ENCODE peak calls at places on chromosomes 1 and 21, in seven cellular contexts. One of them, this sample, is unnamed.

GRCh38 chr1:221714227-221715116 is 27.4 kb downstream of the DUSP10 start:
- DNase-seq in RWPE1: no peak
- DNase-seq in stomach: no peak
- DNase-seq in LNCaP clone FGC: no peak
- DNase-seq in fibroblast of lung: no peak
- DNase-seq in IMR-90: no peak
- DNase-seq in vagina: no peak
- DNase-seq in this sample: no peak

GRCh38 chr1:202315576-202316168 is 26.1 kb downstream of the UBE2T start:
- DNase-seq in IMR-90: peak
- DNase-seq in RWPE1: peak
- DNase-seq in vagina: peak
- DNase-seq in LNCaP clone FGC: peak
- DNase-seq in fibroblast of lung: peak
- DNase-seq in stomach: peak
- DNase-seq in this sample: no peak

GRCh38 chr21:45534591-45535331 is 7.5 kb downstream of the SLC19A1 start:
- DNase-seq in LNCaP clone FGC: no peak
- DNase-seq in vagina: no peak
- DNase-seq in IMR-90: no peak
- DNase-seq in RWPE1: no peak
- DNase-seq in stomach: peak
- DNase-seq in fibroblast of lung: peak
- DNase-seq in this sample: peak

GRCh38 chr21:41029573-41029972 is 138.4 kb upstream of the BACE2 start:
- DNase-seq in LNCaP clone FGC: no peak
- DNase-seq in stomach: no peak
- DNase-seq in IMR-90: no peak
- DNase-seq in vagina: no peak
- DNase-seq in RWPE1: no peak
- DNase-seq in fibroblast of lung: no peak
- DNase-seq in this sample: no peak

GRCh38 chr21:34180406-34180805 is 107.0 kb downstream of the MRPS6 start:
- DNase-seq in LNCaP clone FGC: no peak
- DNase-seq in vagina: no peak
- DNase-seq in stomach: no peak
- DNase-seq in fibroblast of lung: no peak
- DNase-seq in RWPE1: no peak
- DNase-seq in IMR-90: no peak
- DNase-seq in this sample: no peak

GRCh38 chr1:235649722-235650163 is at the start of gene GNG4:
- DNase-seq in stomach: no peak
- DNase-seq in LNCaP clone FGC: no peak
- DNase-seq in fibroblast of lung: no peak
- DNase-seq in RWPE1: no peak
- DNase-seq in vagina: no peak
- DNase-seq in IMR-90: no peak
- DNase-seq in this sample: no peak

GRCh38 chr1:36257375-36257767 is 33.1 kb downstream of the THRAP3 start:
- DNase-seq in RWPE1: no peak
- DNase-seq in vagina: no peak
- DNase-seq in IMR-90: no peak
- DNase-seq in LNCaP clone FGC: no peak
- DNase-seq in fibroblast of lung: no peak
- DNase-seq in stomach: no peak
- DNase-seq in this sample: no peak

GRCh38 chr1:157595356-157595755 is 2.5 kb downstream of the FCRL4 start:
- DNase-seq in LNCaP clone FGC: no peak
- DNase-seq in stomach: no peak
- DNase-seq in vagina: no peak
- DNase-seq in fibroblast of lung: no peak
- DNase-seq in IMR-90: no peak
- DNase-seq in RWPE1: no peak
- DNase-seq in this sample: no peak

GRCh38 chr1:51671527-51672325 is 54.8 kb downstream of the OSBPL9 start:
- DNase-seq in LNCaP clone FGC: no peak
- DNase-seq in RWPE1: no peak
- DNase-seq in IMR-90: peak
- DNase-seq in fibroblast of lung: peak
- DNase-seq in stomach: no peak
- DNase-seq in vagina: no peak
- DNase-seq in this sample: no peak

GRCh38 chr1:182457844-182458243 is 7.9 kb downstream of the RGSL1 start:
- DNase-seq in fibroblast of lung: no peak
- DNase-seq in LNCaP clone FGC: no peak
- DNase-seq in vagina: no peak
- DNase-seq in IMR-90: no peak
- DNase-seq in stomach: no peak
- DNase-seq in RWPE1: no peak
- DNase-seq in this sample: no peak

GRCh38 chr1:154497026-154497806 is 4.8 kb upstream of the TDRD10 start:
- DNase-seq in RWPE1: no peak
- DNase-seq in stomach: peak
- DNase-seq in fibroblast of lung: no peak
- DNase-seq in LNCaP clone FGC: no peak
- DNase-seq in IMR-90: no peak
- DNase-seq in vagina: no peak
- DNase-seq in this sample: no peak

GRCh38 chr21:18460979-18461378 is 57.4 kb upstream of the TMPRSS15 start:
- DNase-seq in vagina: no peak
- DNase-seq in LNCaP clone FGC: no peak
- DNase-seq in RWPE1: no peak
- DNase-seq in stomach: no peak
- DNase-seq in fibroblast of lung: no peak
- DNase-seq in IMR-90: no peak
- DNase-seq in this sample: no peak

GRCh38 chr21:29124645-29125044 is 5.8 kb upstream of the MAP3K7CL start:
- DNase-seq in IMR-90: no peak
- DNase-seq in stomach: no peak
- DNase-seq in LNCaP clone FGC: no peak
- DNase-seq in RWPE1: no peak
- DNase-seq in vagina: no peak
- DNase-seq in fibroblast of lung: no peak
- DNase-seq in this sample: no peak

GRCh38 chr1:212909652-212910063 is 40.7 kb upstream of the VASH2 start:
- DNase-seq in RWPE1: no peak
- DNase-seq in LNCaP clone FGC: no peak
- DNase-seq in vagina: no peak
- DNase-seq in IMR-90: no peak
- DNase-seq in stomach: no peak
- DNase-seq in fibroblast of lung: no peak
- DNase-seq in this sample: no peak

GRCh38 chr1:15186846-15187151 is 33.3 kb downstream of the TMEM51 start:
- DNase-seq in RWPE1: no peak
- DNase-seq in vagina: no peak
- DNase-seq in LNCaP clone FGC: no peak
- DNase-seq in IMR-90: no peak
- DNase-seq in fibroblast of lung: no peak
- DNase-seq in stomach: no peak
- DNase-seq in this sample: peak

GRCh38 chr21:27648560-27648959 is 681.7 kb upstream of the ADAMTS5 start:
- DNase-seq in vagina: no peak
- DNase-seq in RWPE1: peak
- DNase-seq in IMR-90: peak
- DNase-seq in fibroblast of lung: peak
- DNase-seq in LNCaP clone FGC: no peak
- DNase-seq in stomach: no peak
- DNase-seq in this sample: no peak

GRCh38 chr1:197521118-197521739 is 253.2 kb downstream of the CRB1 start:
- DNase-seq in LNCaP clone FGC: no peak
- DNase-seq in fibroblast of lung: peak
- DNase-seq in vagina: no peak
- DNase-seq in RWPE1: peak
- DNase-seq in stomach: no peak
- DNase-seq in IMR-90: peak
- DNase-seq in this sample: no peak

GRCh38 chr1:8342325-8342724 is 24.4 kb downstream of the SLC45A1 start:
- DNase-seq in RWPE1: no peak
- DNase-seq in vagina: no peak
- DNase-seq in LNCaP clone FGC: no peak
- DNase-seq in fibroblast of lung: peak
- DNase-seq in stomach: no peak
- DNase-seq in IMR-90: peak
- DNase-seq in this sample: no peak

GRCh38 chr1:20574686-20575543 is 14.0 kb upstream of the CDA start:
- DNase-seq in IMR-90: peak
- DNase-seq in stomach: peak
- DNase-seq in vagina: no peak
- DNase-seq in RWPE1: peak
- DNase-seq in fibroblast of lung: peak
- DNase-seq in LNCaP clone FGC: no peak
- DNase-seq in this sample: no peak

GRCh38 chr1:220787069-220787614 is 429 bp downstream of the MTARC1 start:
- DNase-seq in fibroblast of lung: no peak
- DNase-seq in vagina: no peak
- DNase-seq in LNCaP clone FGC: peak
- DNase-seq in stomach: peak
- DNase-seq in RWPE1: peak
- DNase-seq in IMR-90: no peak
- DNase-seq in this sample: no peak

GRCh38 chr1:184563308-184563707 is 176.5 kb downstream of the C1orf21 start:
- DNase-seq in fibroblast of lung: peak
- DNase-seq in LNCaP clone FGC: no peak
- DNase-seq in vagina: no peak
- DNase-seq in RWPE1: peak
- DNase-seq in IMR-90: peak
- DNase-seq in stomach: no peak
- DNase-seq in this sample: no peak
- TF ChIP-seq CTCF in fibroblast of lung: peak
- TF ChIP-seq CTCF in LNCaP clone FGC: peak
- TF ChIP-seq CTCF in vagina: peak
- TF ChIP-seq CTCF in RWPE1: peak
- TF ChIP-seq CTCF in IMR-90: peak
- TF ChIP-seq CTCF in stomach: peak
- TF ChIP-seq CTCF in this sample: peak

DNA sequence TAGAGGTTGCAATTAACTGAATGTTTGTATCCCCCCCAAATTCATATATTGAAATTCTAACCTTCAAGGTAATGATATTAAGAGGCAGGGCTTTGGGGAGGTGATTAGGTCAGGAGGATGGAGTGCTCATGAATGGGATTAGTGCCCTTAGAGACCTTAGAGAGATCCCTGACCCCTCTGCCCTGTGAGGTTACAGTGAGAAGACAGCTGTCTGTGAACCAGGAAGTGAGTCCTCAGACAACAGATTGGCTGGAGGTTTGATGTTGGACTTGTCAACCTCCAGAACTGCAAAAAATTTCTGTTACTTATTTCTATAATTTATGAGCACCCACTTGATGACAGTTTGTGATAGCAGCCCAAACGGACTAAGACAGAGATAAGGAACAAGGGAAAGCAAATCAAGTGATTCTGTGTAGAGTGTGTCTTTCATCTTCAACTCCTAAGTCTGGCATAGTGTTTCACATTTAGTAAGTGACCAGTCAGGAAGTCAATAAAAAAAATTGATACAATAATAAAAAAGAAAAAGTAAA is 30.0 kb upstream of the RWDD3 start:
- DNase-seq in vagina: no peak
- DNase-seq in stomach: no peak
- DNase-seq in LNCaP clone FGC: no peak
- DNase-seq in IMR-90: no peak
- DNase-seq in fibroblast of lung: no peak
- DNase-seq in RWPE1: no peak
- DNase-seq in this sample: no peak
- TF ChIP-seq CTCF in vagina: no peak
- TF ChIP-seq CTCF in stomach: no peak
- TF ChIP-seq CTCF in LNCaP clone FGC: no peak
- TF ChIP-seq CTCF in IMR-90: no peak
- TF ChIP-seq CTCF in fibroblast of lung: no peak
- TF ChIP-seq CTCF in RWPE1: no peak
- TF ChIP-seq CTCF in this sample: no peak

DNA sequence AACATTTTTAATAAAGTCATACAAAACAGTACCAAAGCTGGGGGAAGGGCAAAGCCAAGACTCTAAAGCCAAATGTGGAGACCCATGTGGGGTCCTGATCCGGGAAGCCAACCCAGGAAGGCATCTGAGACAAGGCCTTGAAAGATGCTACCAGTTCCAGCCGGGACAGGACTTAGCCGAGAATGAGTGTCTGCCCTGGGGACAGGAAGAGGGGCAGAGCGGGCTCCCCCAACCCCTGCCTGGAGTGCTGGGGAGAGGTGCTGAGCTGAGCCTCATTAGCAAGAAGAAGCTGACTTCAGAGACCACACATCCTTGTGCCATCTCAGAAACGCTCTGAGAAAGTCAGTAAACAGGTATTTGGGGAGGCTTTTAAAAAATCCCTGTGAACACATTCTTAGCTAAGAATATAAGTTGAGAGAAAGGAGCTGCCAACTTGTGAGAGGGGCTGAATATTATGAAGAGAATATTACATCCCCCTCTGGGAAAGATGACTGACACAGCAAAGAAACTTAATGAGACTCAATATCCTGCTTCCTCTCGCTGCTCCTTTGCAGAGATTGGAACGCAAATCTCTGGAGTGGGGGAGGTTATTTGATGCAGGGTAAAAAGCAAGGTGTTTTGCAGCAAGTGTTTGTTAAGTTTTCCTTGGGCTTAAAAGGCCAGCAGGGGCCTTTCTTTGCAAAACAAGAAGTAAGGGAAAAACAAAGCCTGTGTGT is 103.3 kb upstream of the KCND3 start:
- DNase-seq in vagina: no peak
- DNase-seq in fibroblast of lung: no peak
- DNase-seq in stomach: no peak
- DNase-seq in RWPE1: no peak
- DNase-seq in LNCaP clone FGC: no peak
- DNase-seq in IMR-90: no peak
- DNase-seq in this sample: no peak
- TF ChIP-seq CTCF in vagina: no peak
- TF ChIP-seq CTCF in fibroblast of lung: no peak
- TF ChIP-seq CTCF in stomach: no peak
- TF ChIP-seq CTCF in RWPE1: no peak
- TF ChIP-seq CTCF in LNCaP clone FGC: no peak
- TF ChIP-seq CTCF in IMR-90: no peak
- TF ChIP-seq CTCF in this sample: no peak

GRCh38 chr1:215797859-215798258 is 230.8 kb downstream of the KCTD3 start:
- DNase-seq in IMR-90: peak
- DNase-seq in LNCaP clone FGC: no peak
- DNase-seq in stomach: no peak
- DNase-seq in RWPE1: no peak
- DNase-seq in vagina: no peak
- DNase-seq in fibroblast of lung: no peak
- DNase-seq in this sample: no peak

GRCh38 chr1:215789981-215790380 is 222.9 kb downstream of the KCTD3 start:
- DNase-seq in LNCaP clone FGC: no peak
- DNase-seq in fibroblast of lung: no peak
- DNase-seq in IMR-90: no peak
- DNase-seq in stomach: no peak
- DNase-seq in RWPE1: no peak
- DNase-seq in vagina: no peak
- DNase-seq in this sample: no peak

GRCh38 chr1:215794151-215794550 is 227.0 kb downstream of the KCTD3 start:
- DNase-seq in fibroblast of lung: no peak
- DNase-seq in RWPE1: no peak
- DNase-seq in IMR-90: no peak
- DNase-seq in LNCaP clone FGC: peak
- DNase-seq in stomach: no peak
- DNase-seq in vagina: no peak
- DNase-seq in this sample: no peak

DNA sequence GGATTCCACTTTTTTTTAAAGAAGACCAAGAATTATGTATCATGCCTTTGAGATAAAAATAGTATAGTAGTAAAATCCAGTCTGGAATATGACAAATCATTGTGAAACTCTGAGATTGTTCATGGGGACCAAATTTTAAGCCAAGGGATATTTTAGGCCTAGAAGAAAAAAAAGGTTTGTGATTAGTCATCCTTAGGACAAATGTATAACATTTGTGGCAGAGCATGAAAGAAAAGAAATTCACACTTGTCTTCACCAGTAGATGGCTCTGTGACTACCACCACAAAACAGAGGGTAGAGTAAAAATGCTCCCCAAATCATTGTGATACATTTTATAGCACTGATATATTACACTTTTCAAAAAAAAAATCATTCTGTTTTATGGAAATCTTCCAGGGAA is 226.1 kb downstream of the KCTD3 start:
- DNase-seq in LNCaP clone FGC: no peak
- DNase-seq in RWPE1: peak
- DNase-seq in fibroblast of lung: peak
- DNase-seq in IMR-90: peak
- DNase-seq in stomach: no peak
- DNase-seq in vagina: no peak
- DNase-seq in this sample: no peak
- TF ChIP-seq CTCF in LNCaP clone FGC: peak
- TF ChIP-seq CTCF in RWPE1: peak
- TF ChIP-seq CTCF in fibroblast of lung: peak
- TF ChIP-seq CTCF in IMR-90: peak
- TF ChIP-seq CTCF in stomach: no peak
- TF ChIP-seq CTCF in vagina: no peak
- TF ChIP-seq CTCF in this sample: peak

This sample was measured in chondrocyte.